ENCODE peak calls at places on chromosomes 12 and 14, in six cellular contexts. X is esophagus muscularis mucosa, C is body of pancreas, Z is stomach, K is A549, A is GM12878. B is an unnamed sample. For H3K9me3, the result is how much of the 10 kb centered on the place peaks cover.

GRCh38 chr12:118271770-118272417 is 100.8 kb downstream of the TAOK3 start:
- DNase-seq in Z (no peak), A (no peak), K (no peak), C (no peak), X (no peak), B (no peak)

GRCh38 chr14:91244501-91244901 is at the start of gene GPR68:
- DNase-seq in X (no peak), Z (peak), K (no peak), C (peak), A (no peak), B (no peak)

GRCh38 chr12:85658236-85658635 is 178.0 kb downstream of the RASSF9 start:
- DNase-seq in Z (no peak), K (no peak), X (no peak), A (no peak), C (no peak), B (no peak)

GRCh38 chr12:41514907-41515306 is 326.8 kb downstream of the PDZRN4 start:
- DNase-seq in K (no peak), A (no peak), C (no peak), X (no peak), Z (no peak), B (no peak)

GRCh38 chr14:53409289-53409688 is 256.2 kb upstream of the DDHD1 start:
- DNase-seq in X (no peak), C (no peak), A (no peak), Z (no peak), K (no peak), B (no peak)

GRCh38 chr14:97976861-97977260 is 1179.7 kb downstream of the VRK1 start:
- DNase-seq in K (no peak), A (no peak), X (no peak), C (peak), Z (no peak), B (peak)

GRCh38 chr14:61188936-61189808 is 92.0 kb downstream of the TMEM30B start:
- DNase-seq in Z (peak), C (peak), X (peak), A (no peak), K (peak), B (no peak)

GRCh38 chr12:59182191-59182590 is 261.9 kb upstream of the LRIG3 start:
- DNase-seq in Z (no peak), A (no peak), K (no peak), C (no peak), X (no peak), B (no peak)

GRCh38 chr14:55094630-55095157 is 34.4 kb upstream of the LGALS3 start:
- DNase-seq in A (no peak), C (no peak), X (no peak), Z (no peak), K (no peak), B (no peak)

GRCh38 chr12:76006028-76006916 is 25.3 kb downstream of the PHLDA1 start:
- DNase-seq in Z (no peak), K (no peak), C (no peak), X (no peak), A (no peak), B (no peak)

GRCh38 chr12:45205165-45205825 is 10.6 kb upstream of the ANO6 start:
- DNase-seq in Z (no peak), C (no peak), A (peak), X (no peak), K (no peak), B (no peak)

GRCh38 chr12:124686001-124686884 is 118.8 kb upstream of the NCOR2 start:
- DNase-seq in A (no peak), Z (no peak), X (no peak), K (peak), C (no peak), B (no peak)

GRCh38 chr12:13425766-13426165 is 229.2 kb downstream of the EMP1 start:
- DNase-seq in C (no peak), A (no peak), K (no peak), X (no peak), Z (no peak), B (no peak)

GRCh38 chr14:76541594-76542219 is 165.8 kb downstream of the ESRRB start:
- DNase-seq in C (no peak), K (no peak), X (no peak), A (no peak), Z (no peak), B (no peak)

GRCh38 chr14:33642080-33642479 is 308.8 kb downstream of the EGLN3 start:
- DNase-seq in K (no peak), C (no peak), X (no peak), A (no peak), Z (no peak), B (no peak)

GRCh38 chr12:1131811-1132224 is 140.8 kb downstream of the ERC1 start:
- DNase-seq in C (peak), Z (peak), A (no peak), K (no peak), X (no peak), B (no peak)

GRCh38 chr14:68363841-68364711 is 428.8 kb downstream of the ZFP36L1 start:
- DNase-seq in Z (no peak), C (no peak), K (no peak), A (no peak), X (no peak), B (no peak)

GRCh38 chr14:92973265-92973797 is 50.4 kb downstream of the CHGA start:
- DNase-seq in Z (peak), K (no peak), X (peak), A (no peak), C (peak), B (peak)

GRCh38 chr14:52003324-52003723 is 14.0 kb downstream of the RTRAF start:
- DNase-seq in C (no peak), A (no peak), Z (no peak), X (no peak), K (no peak), B (no peak)

GRCh38 chr12:26746315-26746714 is 86.7 kb downstream of the ITPR2 start:
- DNase-seq in X (no peak), A (no peak), Z (no peak), C (no peak), K (peak), B (no peak)

GRCh38 chr12:30417697-30418231 is 277.9 kb downstream of the IPO8 start:
- DNase-seq in K (no peak), A (no peak), C (no peak), X (no peak), Z (no peak), B (no peak)
- TF ChIP-seq POLR2A in K (no peak), A (no peak), C (no peak), X (no peak), Z (no peak), B (no peak)

GRCh38 chr14:43145361-43145760 is 1361.7 kb downstream of the FSCB start:
- DNase-seq in K (no peak), A (no peak), Z (no peak), X (no peak), C (no peak), B (no peak)

GRCh38 chr14:43135877-43136411 is 1371.1 kb downstream of the FSCB start:
- DNase-seq in Z (no peak), C (no peak), K (no peak), A (no peak), X (no peak), B (no peak)

GRCh38 chr14:43141636-43142191 is 1365.4 kb downstream of the FSCB start:
- DNase-seq in X (no peak), K (no peak), Z (no peak), A (no peak), C (no peak), B (no peak)

GRCh38 chr14:43143106-43143505 is 1364.0 kb downstream of the FSCB start:
- DNase-seq in C (no peak), A (no peak), K (no peak), Z (no peak), X (no peak), B (no peak)

GRCh38 chr14:43140453-43140852 is 1366.6 kb downstream of the FSCB start:
- DNase-seq in A (no peak), Z (no peak), X (no peak), K (no peak), C (no peak), B (no peak)
- H3K9me3 ChIP-seq in A (under half), Z (under half), X (under half), K (under half), C (under half), B (under half)

DNA sequence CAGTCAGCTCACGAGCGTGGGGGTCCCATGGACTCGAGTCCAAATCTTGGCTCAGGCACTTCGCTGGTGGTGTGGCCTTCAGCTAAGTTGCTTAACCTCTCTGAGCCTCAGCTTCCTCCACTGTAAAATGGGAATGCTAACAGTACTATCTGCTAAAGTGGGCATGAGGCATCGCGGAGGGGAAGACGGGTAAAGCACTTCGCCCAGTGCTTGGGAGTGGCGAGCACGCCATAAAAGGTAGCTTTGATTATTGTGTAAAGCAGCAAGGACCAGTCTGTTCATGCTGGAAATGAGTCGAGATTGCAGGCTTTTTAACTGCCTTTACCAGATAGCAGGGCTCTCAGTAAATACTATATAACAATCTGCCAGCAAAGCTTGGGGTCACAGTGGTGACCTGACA is 24.5 kb downstream of the HRK start:
- DNase-seq in X (no peak), A (no peak), Z (no peak), C (no peak), K (no peak), B (no peak)
- TF ChIP-seq POLR2A in X (no peak), A (no peak), Z (no peak), C (no peak), K (no peak), B (no peak)

DNA sequence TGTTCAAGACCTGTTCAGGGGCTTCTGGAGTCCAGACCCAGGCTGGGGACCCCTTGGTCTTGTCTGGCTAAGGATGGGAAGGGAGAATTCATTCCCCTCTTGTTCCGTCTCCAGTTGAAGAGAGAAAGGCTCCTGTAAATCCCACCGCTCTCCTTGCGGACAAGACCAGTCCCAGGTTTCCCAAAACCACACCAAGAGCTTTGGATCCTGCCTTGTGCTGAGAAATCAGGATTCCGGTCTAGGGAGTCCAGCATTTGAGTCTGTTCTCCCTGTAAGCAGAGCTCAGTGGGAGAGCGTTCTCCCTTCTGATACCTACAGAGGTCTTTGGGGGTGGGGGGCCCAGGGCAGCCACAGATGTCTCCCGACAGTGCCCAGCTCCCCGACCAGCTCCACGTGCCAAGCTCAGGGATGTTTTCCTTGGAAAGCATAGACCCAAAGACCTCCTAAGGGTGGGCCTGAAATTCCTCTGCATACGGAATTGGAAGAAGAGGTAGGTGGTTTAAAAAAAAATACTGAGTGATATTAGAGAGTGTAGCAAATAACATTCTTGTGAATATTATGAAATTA is 1.9 kb downstream of the HOXC13 start:
- DNase-seq in A (no peak), C (no peak), X (no peak), K (no peak), Z (no peak), B (no peak)
- H3K9me3 ChIP-seq in A (under half), C (under half), X (under half), K (under half), Z (under half), B (under half)

GRCh38 chr14:39217214-39217879 is 16.4 kb upstream of the MIA2 start:
- DNase-seq in X (no peak), C (no peak), K (no peak), A (no peak), Z (no peak), B (no peak)

GRCh38 chr14:39219075-39219499 is 14.6 kb upstream of the MIA2 start:
- DNase-seq in X (no peak), A (no peak), C (no peak), Z (no peak), K (peak), B (no peak)

DNA sequence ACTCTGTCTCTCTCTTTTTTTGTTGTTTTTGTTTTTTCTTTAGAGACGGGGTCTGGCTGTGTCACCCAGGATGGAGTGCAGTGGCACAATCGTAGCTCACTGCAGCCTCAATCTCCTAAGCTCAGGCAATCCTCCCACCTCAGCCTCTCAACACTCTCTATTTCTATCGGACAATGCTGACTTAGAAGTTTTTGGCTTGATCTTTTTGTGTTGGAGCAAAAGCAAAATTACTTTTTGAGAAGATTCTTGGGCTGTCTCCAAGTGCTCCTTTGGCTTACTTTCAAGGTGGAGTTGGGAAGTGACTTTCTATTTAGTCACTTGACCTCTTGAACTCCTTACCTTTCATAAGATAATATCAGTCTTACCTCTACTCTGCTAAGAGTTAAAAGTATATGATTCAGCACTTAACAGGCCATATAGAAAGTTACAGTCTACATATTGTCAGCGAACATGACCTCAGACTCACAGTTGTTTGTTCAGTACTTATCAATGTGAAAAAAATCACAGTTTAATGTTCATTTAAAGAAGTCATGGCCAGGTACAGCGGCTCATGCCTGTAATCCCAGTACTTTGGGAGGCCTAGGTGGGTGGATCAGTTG is 15.4 kb upstream of the MIA2 start:
- DNase-seq in X (no peak), Z (no peak), K (peak), C (no peak), A (no peak), B (no peak)
- TF ChIP-seq POLR2A in X (no peak), Z (no peak), K (no peak), C (no peak), A (no peak), B (no peak)

GRCh38 chr14:41222581-41222980 is 384.1 kb upstream of the LRFN5 start:
- DNase-seq in Z (no peak), C (no peak), K (no peak), X (no peak), A (no peak), B (no peak)
- H3K9me3 ChIP-seq in Z (under half), C (under half), K (under half), X (under half), A (under half), B (under half)

DNA sequence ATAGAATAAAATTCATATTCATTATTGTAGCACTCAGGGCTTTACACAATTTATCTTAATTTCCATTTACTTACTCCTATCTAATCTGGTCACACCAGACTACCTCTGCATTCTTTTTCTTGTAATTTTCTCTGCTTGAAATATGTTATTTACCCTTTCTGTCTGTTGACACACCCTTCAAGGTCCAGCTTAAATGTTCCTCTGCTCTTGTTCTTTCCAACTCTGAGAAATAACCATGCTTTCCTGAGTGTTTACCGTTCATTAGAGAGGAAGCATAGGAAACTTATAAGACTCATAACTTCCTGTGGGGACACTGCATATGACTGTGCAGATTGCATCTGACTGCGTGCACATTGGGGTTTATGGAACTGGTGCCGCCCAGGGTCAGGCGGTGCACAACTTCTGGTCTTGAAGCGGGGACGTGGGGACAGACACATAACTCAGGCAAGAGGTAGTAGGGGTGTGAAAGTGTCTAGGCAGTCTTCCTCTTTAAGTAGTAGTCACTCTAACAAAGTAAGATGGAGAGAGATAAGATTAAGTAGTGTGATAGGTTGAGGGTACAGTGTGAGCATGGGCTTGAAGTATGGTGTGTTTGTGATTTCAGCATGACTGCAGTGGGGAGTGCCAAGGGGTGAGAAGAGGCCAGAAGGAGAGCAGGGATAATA is 42.6 kb upstream of the FOXJ2 start:
- DNase-seq in Z (peak), X (no peak), C (peak), A (no peak), K (no peak), B (peak)
- TF ChIP-seq POLR2A in Z (no peak), X (no peak), C (no peak), A (no peak), K (no peak), B (no peak)

GRCh38 chr14:104769324-104770071 is 16.6 kb downstream of the SIVA1 start:
- DNase-seq in X (no peak), C (no peak), A (no peak), K (no peak), Z (no peak), B (no peak)

GRCh38 chr14:104770072-104770579 is 17.2 kb downstream of the SIVA1 start:
- DNase-seq in X (no peak), K (no peak), A (no peak), Z (no peak), C (no peak), B (no peak)

GRCh38 chr14:104767634-104767918 is 14.6 kb downstream of the SIVA1 start:
- DNase-seq in X (no peak), Z (no peak), A (no peak), K (no peak), C (no peak), B (no peak)

GRCh38 chr14:104766863-104767633 is 14.1 kb downstream of the SIVA1 start:
- DNase-seq in A (no peak), X (no peak), Z (no peak), C (no peak), K (no peak), B (no peak)

DNA sequence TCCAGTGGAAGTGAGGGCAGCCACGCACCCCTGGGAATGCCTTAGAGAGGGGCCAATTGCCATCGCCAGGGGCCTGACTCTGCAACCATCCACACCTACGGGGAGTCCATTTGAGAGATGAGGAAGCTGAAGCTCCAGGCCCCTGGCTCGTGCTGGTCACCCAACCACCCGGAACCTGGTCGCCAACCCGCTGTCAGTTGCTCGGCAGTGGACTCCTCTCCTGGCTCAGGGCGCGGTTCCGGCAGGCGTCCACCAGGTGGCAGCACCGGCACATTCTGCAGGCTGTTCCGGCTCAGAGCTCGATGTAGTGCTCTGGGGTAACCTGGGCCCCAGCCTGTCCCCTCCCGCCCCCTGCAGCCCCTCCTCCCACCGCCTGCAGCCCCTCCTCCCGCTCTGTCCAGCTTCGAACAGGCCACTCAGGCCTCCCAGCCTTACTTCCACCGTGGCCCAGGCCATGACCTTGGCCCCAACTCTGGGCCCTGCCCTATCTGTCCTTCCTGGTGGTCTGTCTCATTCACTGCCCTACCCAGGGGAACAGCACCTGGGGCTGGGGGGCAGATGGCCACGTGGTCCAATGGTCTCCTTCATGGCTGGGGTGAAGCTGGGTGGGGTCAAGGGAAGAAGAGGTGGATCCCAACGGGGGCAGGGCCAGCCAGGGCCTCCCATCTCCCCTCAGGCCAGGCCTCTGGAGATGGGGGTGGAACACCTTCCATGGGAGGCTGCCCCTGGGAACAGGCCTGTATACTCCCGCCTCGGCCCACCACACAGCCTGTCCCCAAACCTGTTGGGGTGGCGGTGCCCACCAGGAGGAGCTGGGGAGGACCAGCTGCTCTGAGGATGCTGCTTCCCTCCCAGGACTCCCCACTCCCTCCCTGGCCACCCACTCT is 15.7 kb downstream of the SIVA1 start:
- DNase-seq in K (peak), Z (peak), A (peak), X (peak), C (peak), B (peak)
- H3K9me3 ChIP-seq in K (under half), Z (under half), A (under half), X (under half), C (under half), B (under half)

DNA sequence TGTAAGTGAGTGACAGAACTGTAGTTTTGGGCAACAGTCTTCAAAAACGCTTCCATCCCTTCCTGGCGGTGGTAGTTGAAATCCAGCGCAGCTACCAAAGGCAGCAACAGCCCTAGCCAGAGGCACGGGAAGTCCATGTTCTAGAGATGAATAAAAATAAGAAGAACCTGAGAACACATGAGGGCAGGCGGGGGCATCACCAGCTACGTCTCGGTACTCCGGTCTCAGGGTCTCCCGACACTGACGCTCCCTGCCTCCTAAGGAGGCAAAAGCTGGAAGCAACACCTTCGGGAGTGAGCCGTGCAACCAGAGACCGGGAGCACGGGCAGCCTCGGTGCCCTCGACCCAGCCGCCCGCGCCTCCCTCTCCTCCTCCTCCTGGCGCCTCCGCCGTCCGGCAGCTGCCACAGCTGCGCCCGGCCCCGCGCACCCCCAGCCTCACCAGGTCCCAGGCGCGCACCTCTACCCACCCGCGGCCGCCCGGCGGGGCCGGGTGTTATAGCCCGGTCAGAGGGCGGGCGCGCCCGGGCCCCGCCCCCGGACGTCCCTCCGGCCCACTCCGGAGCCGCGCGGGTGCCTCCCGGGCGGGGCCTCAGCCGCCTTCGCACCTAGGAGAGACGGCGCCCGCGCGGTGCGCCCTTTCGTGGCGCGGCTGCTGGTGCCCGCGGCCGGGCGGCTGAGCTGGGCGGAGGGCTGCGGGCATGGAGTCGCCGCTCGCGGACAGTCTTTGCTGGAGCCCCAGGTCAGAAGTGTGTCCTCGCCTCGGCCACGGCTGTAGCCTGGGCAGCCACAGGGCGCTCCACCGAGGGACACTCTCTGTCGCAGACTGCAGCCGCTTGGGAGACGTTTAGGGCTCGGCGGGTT is at the start of gene CPM:
- DNase-seq in Z (peak), C (peak), X (no peak), A (no peak), K (peak), B (peak)
- TF ChIP-seq POLR2A in Z (peak), C (peak), X (no peak), A (no peak), K (peak), B (peak)

B was measured in suprapubic skin.